ENCODE peak calls at places on chromosomes 13 and 19, in six cellular contexts. C is astrocyte of the spinal cord; P is ELF-1; O is foreskin fibroblast; R is stimulated activated CD8-positive, alpha-beta memory T cell treated with anti-CD3 and anti-CD28 coated beads, Interleukin-7, amount 100 ng/mL, for 1 hour; K is HTR-8/SVneo. Z is an unnamed sample.

GRCh38 chr13:72448082-72448481 is 279.3 kb downstream of the MZT1 start:
- DNase-seq in C (no peak), P (no peak), O (no peak), R (no peak), K (no peak), Z (no peak)

GRCh38 chr13:90732049-90732448 is 615.4 kb upstream of the MIR17HG start:
- DNase-seq in C (no peak), P (peak), O (no peak), R (no peak), K (no peak), Z (peak)

GRCh38 chr19:2627319-2627829 is 75.1 kb downstream of the GNG7 start:
- DNase-seq in C (peak), P (no peak), O (peak), R (no peak), K (peak), Z (peak)

GRCh38 chr19:38139122-38139521 is 84.9 kb downstream of the DPF1 start:
- DNase-seq in C (no peak), P (no peak), O (no peak), R (no peak), K (no peak), Z (no peak)

GRCh38 chr19:45136507-45137178 is 24.1 kb downstream of the NKPD1 start:
- DNase-seq in C (no peak), P (no peak), O (no peak), R (no peak), K (no peak), Z (no peak)

GRCh38 chr19:10299545-10300458 is 9.8 kb downstream of the ZGLP1 start:
- DNase-seq in C (no peak), P (no peak), O (no peak), R (no peak), K (no peak), Z (no peak)

GRCh38 chr13:66139250-66139649 is 1090.9 kb downstream of the PCDH9 start:
- DNase-seq in C (no peak), P (no peak), O (no peak), R (no peak), K (no peak), Z (no peak)

GRCh38 chr13:110214637-110215036 is 92.3 kb downstream of the COL4A1 start:
- DNase-seq in C (no peak), P (no peak), O (no peak), R (no peak), K (no peak), Z (no peak)

GRCh38 chr19:16371540-16371986 is 46.9 kb downstream of the KLF2 start:
- DNase-seq in C (no peak), P (no peak), O (no peak), R (peak), K (no peak), Z (no peak)

GRCh38 chr19:41707502-41707812 is 969 bp upstream of the CEACAM5 start:
- DNase-seq in C (no peak), P (no peak), O (no peak), R (no peak), K (no peak), Z (no peak)

GRCh38 chr19:44603201-44603945 is 10.0 kb upstream of the IGSF23 start:
- DNase-seq in C (peak), P (peak), O (peak), R (no peak), K (no peak), Z (no peak)

GRCh38 chr13:67438465-67438864 is 208.3 kb upstream of the PCDH9 start:
- DNase-seq in C (no peak), P (no peak), O (no peak), R (no peak), K (no peak), Z (no peak)

GRCh38 chr19:29855771-29856510 is 44.1 kb downstream of the CCNE1 start:
- DNase-seq in C (no peak), P (no peak), O (no peak), R (no peak), K (no peak), Z (no peak)

GRCh38 chr13:94329754-94330551 is 149.5 kb downstream of the DCT start:
- DNase-seq in C (peak), P (no peak), O (peak), R (no peak), K (peak), Z (peak)

GRCh38 chr19:45927565-45928261 is 13.1 kb upstream of the NANOS2 start:
- DNase-seq in C (peak), P (peak), O (peak), R (peak), K (peak), Z (peak)

GRCh38 chr13:48828962-48829405 is 146.7 kb upstream of the FNDC3A start:
- DNase-seq in C (no peak), P (no peak), O (no peak), R (no peak), K (no peak), Z (peak)

GRCh38 chr13:21079206-21079605 is 17.8 kb upstream of the LATS2 start:
- DNase-seq in C (peak), P (no peak), O (no peak), R (no peak), K (no peak), Z (no peak)

GRCh38 chr19:1767464-1767933 is 14.2 kb downstream of the ONECUT3 start:
- DNase-seq in C (no peak), P (peak), O (no peak), R (peak), K (peak), Z (peak)

GRCh38 chr13:113968463-113969310 is 5.2 kb downstream of the C13orf46 start:
- DNase-seq in C (no peak), P (no peak), O (no peak), R (no peak), K (no peak), Z (no peak)

GRCh38 chr19:18674616-18675015 is 8.9 kb upstream of the CRTC1 start:
- DNase-seq in C (no peak), P (no peak), O (peak), R (no peak), K (no peak), Z (no peak)

GRCh38 chr19:2455481-2456300 is 1.1 kb downstream of the LMNB2 start:
- DNase-seq in C (no peak), P (no peak), O (no peak), R (peak), K (no peak), Z (peak)

GRCh38 chr13:100304241-100304640 is 215.3 kb downstream of the PCCA start:
- DNase-seq in C (no peak), P (no peak), O (no peak), R (no peak), K (no peak), Z (no peak)

GRCh38 chr13:98778749-98779148 is 26.3 kb upstream of the SLC15A1 start:
- DNase-seq in C (peak), P (no peak), O (no peak), R (no peak), K (no peak), Z (no peak)

GRCh38 chr13:25738342-25738771 is 313.5 kb downstream of the SHISA2 start:
- DNase-seq in C (peak), P (no peak), O (no peak), R (no peak), K (no peak), Z (peak)

GRCh38 chr13:23793711-23794110 is 95.5 kb downstream of the MIPEP start:
- DNase-seq in C (no peak), P (no peak), O (no peak), R (no peak), K (no peak), Z (no peak)

GRCh38 chr13:63517376-63517775 is 2101.7 kb upstream of the PCDH20 start:
- DNase-seq in C (peak), P (no peak), O (peak), R (no peak), K (no peak), Z (no peak)

GRCh38 chr13:57264965-57265364 is 98.0 kb downstream of the PRR20E start:
- DNase-seq in C (no peak), P (no peak), O (no peak), R (no peak), K (no peak), Z (no peak)

GRCh38 chr19:6362024-6362344 is 653 bp downstream of the CLPP start:
- DNase-seq in C (peak), P (no peak), O (no peak), R (no peak), K (no peak), Z (peak)